ENCODE peak calls at places on chromosomes 6 and 20, in seven cellular contexts. Z, H, V, X, W, R and O are unnamed samples.

GRCh38 chr6:158014505-158015187 is 33.0 kb downstream of the SYNJ2 start:
- DNase-seq in Z (no peak), H (no peak), V (no peak), X (no peak), W (peak; percentile 27), R (no peak), O (no peak)

GRCh38 chr6:160767019-160767646 is 65.1 kb downstream of the PLG start:
- DNase-seq in Z (peak; percentile 61), H (peak; percentile 82), V (peak; percentile 51), X (peak; percentile 86), W (peak; percentile 4), R (peak; percentile 90), O (peak; percentile 90)

GRCh38 chr6:40962241-40962640 is 76.8 kb downstream of the UNC5CL start:
- DNase-seq in Z (no peak), H (no peak), V (no peak), X (no peak), W (peak; percentile 48), R (peak; percentile 64), O (no peak)

GRCh38 chr20:44027686-44028340 is 113.2 kb downstream of the TOX2 start:
- DNase-seq in Z (no peak), H (no peak), V (no peak), X (no peak), W (no peak), R (no peak), O (no peak)

GRCh38 chr20:62717933-62718332 is 9.3 kb downstream of the NTSR1 start:
- DNase-seq in Z (no peak), H (no peak), V (no peak), X (no peak), W (no peak), R (no peak), O (no peak)

GRCh38 chr6:122702846-122703245 is 76.7 kb upstream of the FABP7 start:
- DNase-seq in Z (no peak), H (no peak), V (no peak), X (no peak), W (no peak), R (no peak), O (no peak)

GRCh38 chr20:13338097-13338661 is 117.1 kb downstream of the ISM1 start:
- DNase-seq in Z (no peak), H (no peak), V (no peak), X (no peak), W (no peak), R (no peak), O (no peak)

GRCh38 chr6:48233063-48233462 is 122.1 kb upstream of the PTCHD4 start:
- DNase-seq in Z (no peak), H (no peak), V (no peak), X (no peak), W (no peak), R (no peak), O (no peak)

GRCh38 chr6:155786528-155786927 is 330.9 kb upstream of the NOX3 start:
- DNase-seq in Z (no peak), H (no peak), V (no peak), X (no peak), W (no peak), R (no peak), O (no peak)

GRCh38 chr6:84119277-84119676 is 85.7 kb downstream of the MRAP2 start:
- DNase-seq in Z (no peak), H (no peak), V (no peak), X (no peak), W (no peak), R (no peak), O (no peak)

GRCh38 chr6:92979281-92979680 is 440.1 kb downstream of the EPHA7 start:
- DNase-seq in Z (no peak), H (no peak), V (no peak), X (no peak), W (peak; percentile 19), R (no peak), O (no peak)

DNA sequence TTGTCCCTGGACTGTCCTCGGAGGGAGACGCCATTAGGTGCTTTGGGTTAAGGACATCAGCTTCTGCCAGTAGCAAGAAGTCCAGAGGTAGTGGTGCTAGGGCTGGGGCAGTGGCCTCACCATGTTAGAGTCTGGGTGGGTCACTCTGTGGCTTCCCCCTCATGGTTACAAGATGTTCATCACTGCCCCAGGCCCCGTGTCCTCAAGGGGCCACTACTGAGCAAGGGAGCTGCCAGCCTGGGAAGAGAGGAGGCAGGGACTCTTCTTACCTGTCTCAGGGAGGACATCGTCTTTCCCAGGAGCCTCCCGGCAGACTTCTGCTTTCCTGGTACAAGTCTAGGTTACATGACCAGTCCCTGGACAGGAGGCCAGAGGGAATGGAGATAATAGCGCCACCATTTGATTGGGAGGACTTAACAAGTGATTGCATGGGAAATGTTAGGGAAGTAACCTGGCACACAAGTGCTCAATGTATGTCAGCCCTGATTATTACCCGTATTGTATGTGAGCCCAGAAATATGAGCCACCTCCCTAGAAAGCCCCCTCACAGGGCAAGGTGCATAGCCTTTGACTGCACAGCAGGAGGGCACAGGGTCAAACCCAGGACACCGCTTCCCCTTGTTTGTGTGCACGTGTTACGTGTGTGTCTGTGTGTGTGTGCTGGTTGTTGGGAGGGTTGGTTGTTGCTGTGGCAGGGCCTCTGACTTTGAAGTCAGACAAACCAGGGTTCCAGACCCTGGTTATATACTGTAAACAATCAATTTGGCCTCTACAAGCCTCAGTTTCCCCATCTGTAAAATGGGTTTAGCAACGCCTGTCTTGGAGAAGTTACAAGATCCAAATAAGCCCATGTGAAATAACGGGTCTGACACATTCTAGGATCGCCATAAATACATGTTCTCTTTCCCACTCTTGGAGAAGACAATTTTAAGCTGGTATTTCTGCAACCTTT is 30.0 kb downstream of the SIRPA start:
- DNase-seq in Z (no peak), H (peak; percentile 38), V (no peak), X (no peak), W (no peak), R (no peak), O (no peak)
- TF ChIP-seq CTCF in Z (no peak), H (peak; percentile 46), V (no peak), X (no peak), W (no peak), R (no peak), O (no peak)

DNA sequence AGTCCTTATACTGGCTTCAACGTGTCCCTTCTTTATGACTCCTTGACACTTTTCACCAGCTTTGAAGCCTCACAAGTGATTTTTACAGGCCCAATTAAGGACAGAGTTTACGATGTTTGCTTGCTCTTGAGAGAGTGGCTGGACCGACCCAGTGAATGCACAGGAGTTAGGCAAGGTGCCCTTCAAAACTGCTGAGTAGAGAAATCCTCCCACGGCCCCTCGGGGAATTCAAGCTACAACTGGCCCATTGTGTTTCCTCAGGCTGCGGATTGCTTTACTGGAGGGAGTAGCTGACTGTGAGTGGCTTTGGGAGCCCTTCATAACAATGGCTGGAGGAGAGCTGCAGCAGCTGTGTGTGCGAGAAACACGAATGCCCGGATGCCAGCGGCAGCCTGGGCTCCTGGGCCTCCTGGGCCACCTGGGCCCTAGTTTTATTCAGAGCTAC is 50.0 kb downstream of the SGK1 start:
- DNase-seq in Z (peak; percentile 39), H (peak; percentile 81), V (no peak), X (peak; percentile 43), W (no peak), R (no peak), O (peak; percentile 27)
- TF ChIP-seq CTCF in Z (no peak), H (no peak), V (no peak), X (no peak), W (no peak), R (no peak), O (no peak)

DNA sequence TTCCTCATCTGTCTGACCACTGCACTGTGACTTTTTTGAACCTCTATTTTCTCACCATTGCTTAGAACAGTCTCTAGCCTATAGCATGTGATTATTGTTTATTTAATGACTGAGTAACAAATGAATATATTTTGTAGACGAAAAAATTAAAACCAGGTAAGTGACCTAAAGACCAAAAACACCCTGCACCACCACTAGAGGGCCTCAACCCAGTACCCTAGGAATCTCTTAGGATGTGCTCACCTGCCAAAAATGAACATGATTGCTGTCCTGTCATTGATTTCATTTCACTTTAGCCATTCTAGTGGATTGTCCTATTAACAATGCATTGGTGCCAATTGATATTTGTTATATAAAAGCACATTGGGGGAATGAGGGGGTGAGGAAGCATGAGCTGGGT is 199.1 kb downstream of the COL9A1 start:
- DNase-seq in Z (no peak), H (no peak), V (no peak), X (no peak), W (no peak), R (peak; percentile 24), O (no peak)
- TF ChIP-seq CTCF in Z (no peak), H (peak; percentile 79), V (peak; percentile 53), X (peak; percentile 31), W (peak; percentile 48), R (peak; percentile 53), O (peak; percentile 67)

DNA sequence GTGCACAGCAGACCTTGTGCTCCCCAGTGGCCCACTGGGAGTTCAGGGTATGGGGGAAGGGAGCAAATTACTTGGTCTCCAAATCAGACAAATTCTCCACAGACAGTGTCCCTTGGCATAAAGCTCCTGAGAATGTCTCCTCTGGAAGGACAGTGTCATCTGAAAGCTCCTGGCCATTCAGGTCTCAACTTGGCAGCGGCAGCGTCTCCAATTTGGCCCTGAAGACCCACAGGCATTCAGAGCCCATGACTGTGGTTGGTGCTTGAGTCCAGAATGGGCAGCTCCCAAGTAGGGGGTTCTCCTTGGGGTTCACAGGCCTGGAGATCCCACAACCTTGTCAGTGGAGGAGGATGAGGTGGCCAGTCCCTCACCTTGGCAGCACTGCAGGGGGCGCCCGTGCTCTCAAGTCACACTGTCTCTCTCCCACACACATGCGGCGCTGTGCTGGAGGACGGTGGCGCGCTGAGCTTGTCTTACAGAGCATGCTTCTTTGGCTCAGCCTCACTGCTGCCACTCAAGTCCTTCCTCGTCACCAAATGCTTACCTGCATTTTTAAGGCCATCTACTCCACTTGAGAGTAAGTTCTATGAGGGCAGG is 20.7 kb downstream of the DYNLRB1 start:
- DNase-seq in Z (peak; percentile 66), H (peak; percentile 68), V (no peak), X (peak; percentile 59), W (no peak), R (peak; percentile 83), O (peak; percentile 77)
- TF ChIP-seq CTCF in Z (peak; percentile 38), H (peak; percentile 60), V (no peak), X (peak; percentile 31), W (peak; percentile 34), R (peak; percentile 80), O (peak; percentile 48)

GRCh38 chr6:139201378-139201777 is 66.5 kb downstream of the HECA start:
- DNase-seq in Z (no peak), H (no peak), V (no peak), X (no peak), W (no peak), R (no peak), O (no peak)

GRCh38 chr6:139205843-139206242 is 71.0 kb downstream of the HECA start:
- DNase-seq in Z (no peak), H (no peak), V (no peak), X (no peak), W (no peak), R (no peak), O (no peak)

GRCh38 chr6:139204978-139205377 is 70.1 kb downstream of the HECA start:
- DNase-seq in Z (no peak), H (no peak), V (no peak), X (no peak), W (no peak), R (no peak), O (no peak)
- TF ChIP-seq CTCF in Z (no peak), H (peak; percentile 15), V (no peak), X (no peak), W (no peak), R (no peak), O (no peak)

GRCh38 chr20:64053841-64054661 is 4.6 kb upstream of the SOX18 start:
- DNase-seq in Z (no peak), H (peak; percentile 78), V (no peak), X (peak; percentile 47), W (peak; percentile 67), R (no peak), O (no peak)
- TF ChIP-seq CTCF in Z (no peak), H (peak; percentile 55), V (no peak), X (no peak), W (peak; percentile 22), R (peak; percentile 21), O (no peak)